ENCODE peak calls at places on chromosome 13, in seven cellular contexts. K is RCC 7860, H is heart right ventricle, M is GM13976, V is substantia nigra, E is fibroblast of the conjunctiva, Y is cerebellum. O is an unnamed sample.

GRCh38 chr13:107276936-107277335 is 709.0 kb upstream of the ARGLU1 start:
- DNase-seq in K (no peak), M (no peak), Y (no peak), H (no peak), E (no peak), V (no peak), O (no peak)

GRCh38 chr13:44921931-44922758 is 67.1 kb downstream of the NUFIP1 start:
- DNase-seq in Y (no peak), M (no peak), K (peak), H (no peak), V (no peak), E (peak), O (peak)

GRCh38 chr13:106373304-106373988 is 162.0 kb downstream of the EFNB2 start:
- DNase-seq in V (no peak), M (no peak), E (no peak), Y (no peak), K (no peak), H (no peak), O (no peak)

GRCh38 chr13:64551755-64552154 is 2678.4 kb downstream of the PCDH9 start:
- DNase-seq in E (peak), Y (no peak), H (no peak), M (no peak), V (no peak), K (peak), O (peak)

GRCh38 chr13:40114305-40114896 is 458.9 kb downstream of the COG6 start:
- DNase-seq in Y (no peak), K (no peak), V (no peak), H (no peak), M (no peak), E (no peak), O (no peak)

GRCh38 chr13:47549219-47549752 is 451.8 kb downstream of the SUCLA2 start:
- DNase-seq in M (no peak), V (no peak), E (no peak), Y (no peak), H (no peak), K (no peak), O (no peak)

GRCh38 chr13:52969373-52969772 is 59.2 kb upstream of the OLFM4 start:
- DNase-seq in V (no peak), M (no peak), K (no peak), E (no peak), H (no peak), Y (no peak), O (no peak)

GRCh38 chr13:87827479-87827878 is 156.3 kb downstream of the SLITRK5 start:
- DNase-seq in V (no peak), E (no peak), K (peak), Y (no peak), H (no peak), M (no peak), O (no peak)

GRCh38 chr13:89518289-89519077 is 1829.0 kb upstream of the MIR17HG start:
- DNase-seq in Y (no peak), H (no peak), E (no peak), M (no peak), K (no peak), V (no peak), O (no peak)

GRCh38 chr13:90185734-90186133 is 1161.8 kb upstream of the MIR17HG start:
- DNase-seq in H (no peak), V (no peak), M (no peak), Y (no peak), E (no peak), K (no peak), O (no peak)

GRCh38 chr13:72151241-72151640 is 284.2 kb upstream of the DACH1 start:
- DNase-seq in E (no peak), Y (no peak), K (no peak), V (no peak), M (no peak), H (no peak), O (no peak)

GRCh38 chr13:51759240-51759639 is 44.7 kb downstream of the DHRS12 start:
- DNase-seq in E (no peak), K (no peak), Y (no peak), V (no peak), H (no peak), M (no peak), O (no peak)

GRCh38 chr13:35720690-35721554 is 244.4 kb upstream of the MAB21L1 start:
- DNase-seq in E (no peak), V (peak), M (peak), Y (peak), H (peak), K (peak), O (no peak)

GRCh38 chr13:48315981-48316380 is 12.4 kb downstream of the RB1 start:
- DNase-seq in H (peak), E (no peak), M (no peak), K (no peak), V (no peak), Y (no peak), O (no peak)

GRCh38 chr13:20559659-20560356 is 7.1 kb upstream of the IFT88 start:
- DNase-seq in E (no peak), V (no peak), Y (no peak), M (no peak), K (no peak), H (no peak), O (no peak)

GRCh38 chr13:110138009-110138699 is 168.8 kb downstream of the COL4A1 start:
- DNase-seq in Y (peak), V (peak), H (peak), K (peak), E (no peak), M (peak), O (no peak)

GRCh38 chr13:60654405-60654804 is 257.4 kb downstream of the TDRD3 start:
- DNase-seq in V (peak), H (peak), Y (no peak), E (no peak), K (no peak), M (no peak), O (no peak)

GRCh38 chr13:26476744-26477129 is 80.7 kb upstream of the WASF3 start:
- DNase-seq in E (no peak), V (no peak), H (no peak), Y (no peak), M (no peak), K (no peak), O (no peak)

GRCh38 chr13:43865892-43866291 is 13.6 kb downstream of the CCDC122 start:
- DNase-seq in H (no peak), V (no peak), M (no peak), K (peak), Y (no peak), E (peak), O (no peak)

GRCh38 chr13:108629988-108630387 is 577 bp downstream of the MYO16 start:
- DNase-seq in V (no peak), K (no peak), M (no peak), H (no peak), E (no peak), Y (no peak), O (no peak)

GRCh38 chr13:84445776-84446175 is 563.5 kb upstream of the SLITRK1 start:
- DNase-seq in M (no peak), E (no peak), K (no peak), Y (no peak), H (no peak), V (no peak), O (no peak)

O was measured in HFF-Myc.